ENCODE peak calls at places on chromosome 5, in seven cellular contexts. M is transverse colon, J is sigmoid colon, Z is AG04450, L is dorsolateral prefrontal cortex, V is psoas muscle, D is kidney. Q is an unnamed sample.

GRCh38 chr5:93425102-93425501 is 155.9 kb downstream of the NR2F1-AS1 start:
- DNase-seq in D (no peak), J (no peak), M (no peak), L (no peak), Z (no peak), V (no peak), Q (no peak)

GRCh38 chr5:353599-354580 is 32.4 kb downstream of the AHRR start:
- DNase-seq in D (no peak), L (no peak), M (no peak), Z (no peak), V (no peak), J (no peak), Q (no peak)

GRCh38 chr5:5421149-5421960 is 1.1 kb upstream of the ICE1 start:
- DNase-seq in Z (no peak), V (no peak), J (no peak), L (no peak), M (peak; percentile 14), D (no peak), Q (peak; percentile 29)

GRCh38 chr5:138820695-138821094 is 54.4 kb downstream of the LRRTM2 start:
- DNase-seq in Z (no peak), J (no peak), V (no peak), M (no peak), D (no peak), L (no peak), Q (no peak)

GRCh38 chr5:3310551-3311340 is 284.9 kb upstream of the IRX1 start:
- DNase-seq in Z (no peak), M (no peak), J (no peak), D (peak; percentile 88), V (no peak), L (peak; percentile 64), Q (peak; percentile 44)

GRCh38 chr5:143311955-143312354 is 91.5 kb downstream of the NR3C1 start:
- DNase-seq in L (no peak), Z (no peak), J (no peak), M (no peak), D (no peak), V (no peak), Q (no peak)

GRCh38 chr5:67215592-67216471 is 19.2 kb upstream of the CD180 start:
- DNase-seq in L (no peak), V (peak; percentile 90), D (peak; percentile 95), J (peak; percentile 85), Z (no peak), M (peak; percentile 87), Q (peak; percentile 48)

GRCh38 chr5:31280210-31280609 is 86.7 kb downstream of the CDH6 start:
- DNase-seq in M (no peak), J (no peak), Z (peak; percentile 3), L (no peak), D (no peak), V (no peak), Q (no peak)

GRCh38 chr5:141605523-141606277 is 13.1 kb downstream of the DIAPH1 start:
- DNase-seq in L (no peak), M (peak; percentile 60), Z (no peak), D (no peak), V (no peak), J (peak; percentile 72), Q (no peak)

GRCh38 chr5:80780024-80780423 is 125.2 kb upstream of the DHFR start:
- DNase-seq in V (no peak), D (no peak), J (no peak), L (no peak), Z (no peak), M (no peak), Q (no peak)

GRCh38 chr5:159849437-159850191 is 66.7 kb upstream of the ADRA1B start:
- DNase-seq in Z (peak; percentile 45), J (peak; percentile 66), M (no peak), D (no peak), L (no peak), V (no peak), Q (no peak)

GRCh38 chr5:56816546-56817081 is 1.3 kb downstream of the MAP3K1 start:
- DNase-seq in V (peak; percentile 71), L (peak; percentile 65), M (peak; percentile 75), Z (no peak), D (peak; percentile 81), J (peak; percentile 76), Q (peak; percentile 24)

GRCh38 chr5:76561247-76561891 is 61.8 kb downstream of the F2RL2 start:
- DNase-seq in D (no peak), L (no peak), Z (no peak), J (no peak), V (no peak), M (no peak), Q (no peak)

GRCh38 chr5:178177569-178177968 is 9.6 kb downstream of the GMCL2 start:
- DNase-seq in Z (no peak), L (no peak), D (no peak), V (no peak), M (no peak), J (no peak), Q (no peak)

GRCh38 chr5:35364350-35364749 is 134.1 kb upstream of the PRLR start:
- DNase-seq in V (no peak), J (no peak), D (no peak), M (no peak), L (no peak), Z (no peak), Q (no peak)

GRCh38 chr5:35369965-35370790 is 139.9 kb upstream of the PRLR start:
- DNase-seq in Z (no peak), L (no peak), J (no peak), V (no peak), M (no peak), D (no peak), Q (peak; percentile 13)

GRCh38 chr5:35365756-35366155 is 135.5 kb upstream of the PRLR start:
- DNase-seq in V (no peak), M (no peak), D (no peak), J (no peak), L (no peak), Z (no peak), Q (no peak)

GRCh38 chr5:35363387-35363965 is 133.2 kb upstream of the PRLR start:
- DNase-seq in J (no peak), L (no peak), V (no peak), D (no peak), M (no peak), Z (no peak), Q (no peak)

GRCh38 chr5:35367534-35367933 is 137.2 kb upstream of the PRLR start:
- DNase-seq in J (no peak), V (no peak), M (no peak), L (no peak), Z (no peak), D (no peak), Q (no peak)
- H3K27ac ChIP-seq in J (no peak overlapping the region), V (no peak overlapping the region), M (no peak overlapping the region), L (no peak overlapping the region), Z (no peak overlapping the region), D (no peak overlapping the region), Q (no peak overlapping the region)

GRCh38 chr5:77881528-77881927 is 105.4 kb upstream of the TBCA start:
- DNase-seq in J (no peak), L (no peak), M (no peak), V (no peak), D (no peak), Z (no peak), Q (no peak)
- H3K27ac ChIP-seq in J (no peak overlapping the region), L (no peak overlapping the region), M (no peak overlapping the region), V (no peak overlapping the region), D (no peak overlapping the region), Z (no peak overlapping the region), Q (no peak overlapping the region)

GRCh38 chr5:16536818-16537217 is 71.2 kb upstream of the ZNF622 start:
- DNase-seq in M (no peak), V (no peak), J (no peak), Z (no peak), L (no peak), D (no peak), Q (no peak)
- H3K27ac ChIP-seq in M (no peak overlapping the region), V (peak overlapping the region; percentile 95), J (no peak overlapping the region), Z (no peak overlapping the region), L (peak overlapping the region; percentile 87), D (no peak overlapping the region), Q (no peak overlapping the region)

GRCh38 chr5:151042453-151043093 is 22.2 kb downstream of the GPX3 start:
- DNase-seq in L (no peak), V (peak; percentile 72), D (peak; percentile 84), M (no peak), Z (no peak), J (no peak), Q (no peak)
- H3K27ac ChIP-seq in L (no peak overlapping the region), V (peak overlapping the region; percentile 84), D (peak overlapping the region; percentile 75), M (no peak overlapping the region), Z (no peak overlapping the region), J (no peak overlapping the region), Q (no peak overlapping the region)

GRCh38 chr5:39760385-39761198 is 335.8 kb upstream of the DAB2 start:
- DNase-seq in J (no peak), D (no peak), M (no peak), V (peak; percentile 57), Z (peak; percentile 80), L (no peak), Q (no peak)

GRCh38 chr5:39758426-39758825 is 333.6 kb upstream of the DAB2 start:
- DNase-seq in D (no peak), V (no peak), M (no peak), L (no peak), J (no peak), Z (no peak), Q (no peak)

GRCh38 chr5:39762761-39763160 is 338.0 kb upstream of the DAB2 start:
- DNase-seq in L (no peak), D (no peak), Z (no peak), J (no peak), M (no peak), V (no peak), Q (no peak)

GRCh38 chr5:39759696-39760095 is 334.9 kb upstream of the DAB2 start:
- DNase-seq in L (no peak), Z (no peak), V (no peak), M (no peak), D (no peak), J (no peak), Q (no peak)

GRCh38 chr5:39761199-39761580 is 336.4 kb upstream of the DAB2 start:
- DNase-seq in D (no peak), J (no peak), V (no peak), Z (no peak), M (no peak), L (no peak), Q (no peak)
- H3K27ac ChIP-seq in D (no peak overlapping the region), J (peak overlapping the region; percentile 10), V (no peak overlapping the region), Z (peak overlapping the region; percentile 95), M (peak overlapping the region; percentile 18), L (no peak overlapping the region), Q (no peak overlapping the region)